ENCODE peak calls at places on chromosomes 5 and 9, in nine cellular contexts. R is Calu3, L is OCI-LY7, H is B cell, B is HCT116, O is keratinocyte, D is fibroblast of pulmonary artery, N is transverse colon, A is stomach. X is an unnamed sample.
A peak's percentile ranks its signal among the peaks of the same experiment; 100 is the strongest.

GRCh38 chr9:70229579-70229978 is 29.2 kb upstream of the SMC5 start:
- DNase-seq in R (no peak), L (no peak), H (no peak), B (peak; percentile 18), O (no peak), D (peak; percentile 64), N (no peak), A (no peak), X (no peak)

GRCh38 chr9:131520448-131520847 is 10.6 kb downstream of the UCK1 start:
- DNase-seq in R (no peak), L (no peak), H (no peak), B (no peak), O (no peak), D (no peak), N (no peak), A (no peak), X (no peak)

GRCh38 chr5:142063878-142064331 is 44.7 kb upstream of the NDFIP1 start:
- DNase-seq in R (peak; percentile 21), L (no peak), H (no peak), B (no peak), O (no peak), D (peak; percentile 80), N (peak; percentile 13), A (peak; percentile 39), X (no peak)

GRCh38 chr5:168104811-168105481 is 186.5 kb upstream of the WWC1 start:
- DNase-seq in R (no peak), L (no peak), H (no peak), B (no peak), O (no peak), D (no peak), N (peak; percentile 60), A (no peak), X (no peak)

GRCh38 chr9:97840521-97840920 is 12.5 kb upstream of the FOXE1 start:
- DNase-seq in R (no peak), L (no peak), H (no peak), B (no peak), O (no peak), D (peak; percentile 40), N (no peak), A (no peak), X (no peak)

GRCh38 chr9:121770415-121771273 is 119.2 kb downstream of the DAB2IP start:
- DNase-seq in R (no peak), L (no peak), H (no peak), B (no peak), O (no peak), D (peak; percentile 60), N (no peak), A (no peak), X (no peak)

GRCh38 chr5:39119404-39120051 is 45.3 kb upstream of the RICTOR start:
- DNase-seq in R (no peak), L (no peak), H (no peak), B (no peak), O (no peak), D (peak; percentile 47), N (no peak), A (no peak), X (no peak)

GRCh38 chr5:127396490-127397155 is 106.0 kb downstream of the MEGF10 start:
- DNase-seq in R (no peak), L (no peak), H (no peak), B (no peak), O (no peak), D (no peak), N (no peak), A (no peak), X (no peak)

GRCh38 chr5:169020102-169020501 is 280.8 kb downstream of the SLIT3 start:
- DNase-seq in R (peak; percentile 26), L (no peak), H (no peak), B (peak; percentile 8), O (no peak), D (peak; percentile 29), N (no peak), A (no peak), X (no peak)

GRCh38 chr5:28737682-28738081 is 1699.3 kb upstream of the CDH9 start:
- DNase-seq in R (no peak), L (no peak), H (no peak), B (no peak), O (no peak), D (no peak), N (no peak), A (no peak), X (no peak)

GRCh38 chr5:118692811-118693342 is 295.5 kb downstream of the DTWD2 start:
- DNase-seq in R (no peak), L (no peak), H (no peak), B (no peak), O (no peak), D (no peak), N (no peak), A (no peak), X (no peak)

GRCh38 chr5:6201626-6202025 is 176.7 kb downstream of the MED10 start:
- DNase-seq in R (no peak), L (no peak), H (no peak), B (no peak), O (no peak), D (no peak), N (no peak), A (no peak), X (no peak)

GRCh38 chr9:70079364-70080103 is 35.9 kb downstream of the MAMDC2 start:
- DNase-seq in R (peak; percentile 3), L (no peak), H (no peak), B (no peak), O (no peak), D (peak; percentile 72), N (no peak), A (no peak), X (no peak)

GRCh38 chr5:72818866-72819534 is 2.5 kb downstream of the TNPO1 start:
- DNase-seq in R (peak; percentile 65), L (peak; percentile 82), H (peak; percentile 72), B (peak; percentile 37), O (peak; percentile 15), D (peak; percentile 77), N (peak; percentile 74), A (peak; percentile 69), X (peak; percentile 58)

GRCh38 chr5:142024771-142025304 is 12.0 kb upstream of the GNPDA1 start:
- DNase-seq in R (peak; percentile 85), L (peak; percentile 91), H (peak; percentile 83), B (peak; percentile 68), O (peak; percentile 7), D (peak; percentile 83), N (peak; percentile 85), A (peak; percentile 82), X (peak; percentile 87)

GRCh38 chr5:138453630-138454029 is 11.6 kb upstream of the EGR1 start:
- DNase-seq in R (no peak), L (no peak), H (no peak), B (no peak), O (no peak), D (no peak), N (no peak), A (no peak), X (no peak)

GRCh38 chr5:1152156-1152555 is 40.3 kb upstream of the SLC12A7 start:
- DNase-seq in R (peak; percentile 38), L (peak; percentile 31), H (peak; percentile 67), B (no peak), O (no peak), D (no peak), N (no peak), A (no peak), X (no peak)

GRCh38 chr9:79682076-79682736 is 110.4 kb downstream of the TLE4 start:
- DNase-seq in R (no peak), L (no peak), H (no peak), B (no peak), O (no peak), D (peak; percentile 19), N (no peak), A (no peak), X (no peak)

DNA sequence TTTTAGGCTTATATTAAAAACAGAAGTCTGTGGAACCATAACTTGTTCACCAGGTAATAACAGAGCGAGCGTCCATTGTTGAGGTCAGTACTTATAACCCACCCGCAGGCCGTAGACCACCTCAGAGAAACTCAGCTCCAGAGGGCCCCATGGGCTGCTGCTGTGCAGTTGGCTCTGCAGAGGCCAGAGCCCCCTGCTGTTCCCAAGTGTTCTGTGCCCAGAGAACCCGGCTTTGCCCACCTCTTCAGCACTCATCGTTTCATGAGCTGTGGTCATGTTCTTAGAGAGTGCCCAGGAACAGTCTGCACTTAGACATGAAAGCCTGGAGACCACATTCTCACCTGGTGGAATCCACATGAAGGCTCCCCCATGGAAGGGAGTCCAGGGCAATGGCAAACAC is 50.4 kb upstream of the SLC2A8 start:
- DNase-seq in R (no peak), L (peak; percentile 26), H (peak; percentile 7), B (no peak), O (no peak), D (no peak), N (no peak), A (peak; percentile 8), X (no peak)
- TF ChIP-seq CTCF in R (peak; percentile 23), L (peak; percentile 64), H (no peak), B (no peak), O (no peak), D (peak; percentile 25), N (no peak), A (no peak), X (no peak)

GRCh38 chr5:78008356-78008967 is 232.3 kb upstream of the TBCA start:
- DNase-seq in R (peak; percentile 29), L (peak; percentile 31), H (no peak), B (peak; percentile 21), O (no peak), D (peak; percentile 68), N (no peak), A (no peak), X (peak; percentile 46)
- TF ChIP-seq CTCF in R (peak; percentile 71), L (peak; percentile 89), H (peak; percentile 72), B (peak; percentile 85), O (peak; percentile 62), D (peak; percentile 91), N (peak; percentile 67), A (peak; percentile 29), X (peak; percentile 62)

GRCh38 chr5:135319458-135319857 is 79.6 kb downstream of the MACROH2A1 start:
- DNase-seq in R (no peak), L (no peak), H (peak; percentile 30), B (no peak), O (no peak), D (no peak), N (no peak), A (peak; percentile 24), X (no peak)

GRCh38 chr5:135320718-135321484 is 78.1 kb downstream of the MACROH2A1 start:
- DNase-seq in R (no peak), L (no peak), H (peak; percentile 29), B (no peak), O (no peak), D (no peak), N (no peak), A (peak; percentile 9), X (no peak)

GRCh38 chr5:135318037-135318436 is 81.0 kb downstream of the MACROH2A1 start:
- DNase-seq in R (no peak), L (no peak), H (no peak), B (no peak), O (no peak), D (no peak), N (no peak), A (peak; percentile 13), X (no peak)

GRCh38 chr5:135318924-135319323 is 80.1 kb downstream of the MACROH2A1 start:
- DNase-seq in R (no peak), L (no peak), H (peak; percentile 6), B (no peak), O (no peak), D (no peak), N (no peak), A (peak; percentile 14), X (no peak)

GRCh38 chr5:135319928-135320606 is 79.0 kb downstream of the MACROH2A1 start:
- DNase-seq in R (no peak), L (no peak), H (peak; percentile 27), B (no peak), O (no peak), D (no peak), N (no peak), A (peak; percentile 11), X (no peak)
- TF ChIP-seq CTCF in R (no peak), L (no peak), H (no peak), B (peak; percentile 25), O (peak; percentile 8), D (no peak), N (no peak), A (no peak), X (no peak)

GRCh38 chr9:83432877-83433276 is 105.3 kb downstream of the FRMD3 start:
- DNase-seq in R (no peak), L (no peak), H (no peak), B (no peak), O (no peak), D (no peak), N (no peak), A (no peak), X (no peak)
- TF ChIP-seq CTCF in R (no peak), L (no peak), H (no peak), B (no peak), O (no peak), D (no peak), N (no peak), A (no peak), X (no peak)

X was measured in GM20000.